ENCODE peak calls at places on chromosomes 11 and 22, in four cellular contexts. C is mammary epithelial cell, Q is OCI-LY7, R is GM23338. X is an unnamed sample. For H3K4me1, the result is how much of the 10 kb centered on the place peaks cover.

GRCh38 chr11:14500181-14500651 is 605 bp upstream of the COPB1 start:
- DNase-seq in C (peak), Q (peak), R (peak), X (peak)

GRCh38 chr11:128179512-128179911 is 407.8 kb downstream of the ETS1 start:
- DNase-seq in C (no peak), Q (no peak), R (no peak), X (no peak)

GRCh38 chr11:73193251-73194033 is 24.6 kb upstream of the P2RY2 start:
- DNase-seq in C (peak), Q (no peak), R (no peak), X (no peak)

GRCh38 chr11:43898574-43898973 is 17.9 kb downstream of the ALKBH3 start:
- DNase-seq in C (no peak), Q (no peak), R (no peak), X (no peak)

GRCh38 chr11:68302256-68303054 is 9.9 kb upstream of the LRP5 start:
- DNase-seq in C (peak), Q (no peak), R (no peak), X (peak)

GRCh38 chr11:14306481-14306880 is 52.5 kb downstream of the RRAS2 start:
- DNase-seq in C (no peak), Q (no peak), R (peak), X (no peak)

GRCh38 chr11:9760180-9760550 is 96.3 kb downstream of the SWAP70 start:
- DNase-seq in C (peak), Q (no peak), R (no peak), X (peak)

GRCh38 chr11:99268895-99269294 is 248.1 kb downstream of the CNTN5 start:
- DNase-seq in C (no peak), Q (no peak), R (no peak), X (no peak)

GRCh38 chr11:47571895-47572294 is 6.5 kb downstream of the PTPMT1 start:
- DNase-seq in C (peak), Q (no peak), R (no peak), X (peak)

GRCh38 chr11:120912504-120912903 is 111.4 kb upstream of the TBCEL start:
- DNase-seq in C (peak), Q (peak), R (peak), X (peak)

GRCh38 chr22:30602049-30602448 is 4.9 kb upstream of the TCN2 start:
- DNase-seq in C (peak), Q (peak), R (peak), X (peak)

GRCh38 chr11:44631831-44632230 is 66.4 kb downstream of the CD82 start:
- DNase-seq in C (no peak), Q (no peak), R (no peak), X (no peak)

GRCh38 chr11:67732045-67732787 is 57.8 kb upstream of the ALDH3B2 start:
- DNase-seq in C (no peak), Q (peak), R (peak), X (no peak)

GRCh38 chr11:45449036-45449601 is 163.0 kb upstream of the SYT13 start:
- DNase-seq in C (no peak), Q (no peak), R (no peak), X (no peak)

GRCh38 chr11:123413636-123414035 is 16.4 kb upstream of the GRAMD1B start:
- DNase-seq in C (no peak), Q (no peak), R (no peak), X (no peak)

GRCh38 chr22:24455751-24456426 is 28.5 kb downstream of the ADORA2A start:
- DNase-seq in C (no peak), Q (no peak), R (no peak), X (no peak)

GRCh38 chr11:4038973-4039372 is 55.6 kb upstream of the RRM1 start:
- DNase-seq in C (peak), Q (no peak), R (no peak), X (no peak)

GRCh38 chr11:77206264-77207018 is 78.4 kb downstream of the MYO7A start:
- DNase-seq in C (no peak), Q (no peak), R (no peak), X (no peak)

GRCh38 chr11:97814325-97814959 is 1206.3 kb upstream of the CNTN5 start:
- DNase-seq in C (no peak), Q (no peak), R (no peak), X (no peak)

GRCh38 chr22:33923660-33924246 is 3.5 kb upstream of the LARGE1 start:
- DNase-seq in C (peak), Q (peak), R (peak), X (peak)

GRCh38 chr11:2530855-2531200 is 86.0 kb downstream of the KCNQ1 start:
- DNase-seq in C (no peak), Q (no peak), R (no peak), X (no peak)

GRCh38 chr11:87421422-87421821 is 383.7 kb downstream of the TMEM135 start:
- DNase-seq in C (peak), Q (peak), R (peak), X (peak)

GRCh38 chr22:37893583-37893983 is 12.5 kb upstream of the MICALL1 start:
- DNase-seq in C (no peak), Q (no peak), R (no peak), X (no peak)

GRCh38 chr22:37892566-37893338 is 13.3 kb upstream of the MICALL1 start:
- DNase-seq in C (no peak), Q (no peak), R (no peak), X (no peak)

GRCh38 chr22:37887610-37888378 is 18.3 kb upstream of the MICALL1 start:
- DNase-seq in C (peak), Q (no peak), R (peak), X (peak)

GRCh38 chr22:37894939-37895670 is 11.0 kb upstream of the MICALL1 start:
- DNase-seq in C (peak), Q (no peak), R (peak), X (no peak)

GRCh38 chr22:37891926-37892325 is 14.2 kb upstream of the MICALL1 start:
- DNase-seq in C (no peak), Q (no peak), R (no peak), X (no peak)
- H3K4me1 ChIP-seq in C (half or more), Q (under half), R (under half), X (under half)

GRCh38 chr11:79506124-79506523 is 65.3 kb upstream of the TENM4 start:
- DNase-seq in C (no peak), Q (no peak), R (no peak), X (no peak)

GRCh38 chr11:79506734-79507344 is 66.0 kb upstream of the TENM4 start:
- DNase-seq in C (no peak), Q (no peak), R (no peak), X (no peak)

GRCh38 chr11:79503028-79503427 is 62.2 kb upstream of the TENM4 start:
- DNase-seq in C (no peak), Q (no peak), R (no peak), X (peak)

GRCh38 chr11:79510948-79511347 is 70.1 kb upstream of the TENM4 start:
- DNase-seq in C (no peak), Q (no peak), R (no peak), X (no peak)

GRCh38 chr11:79507726-79508125 is 66.9 kb upstream of the TENM4 start:
- DNase-seq in C (peak), Q (no peak), R (no peak), X (no peak)
- H2AFZ ChIP-seq in C (peak), Q (no peak), R (peak), X (no peak)

DNA sequence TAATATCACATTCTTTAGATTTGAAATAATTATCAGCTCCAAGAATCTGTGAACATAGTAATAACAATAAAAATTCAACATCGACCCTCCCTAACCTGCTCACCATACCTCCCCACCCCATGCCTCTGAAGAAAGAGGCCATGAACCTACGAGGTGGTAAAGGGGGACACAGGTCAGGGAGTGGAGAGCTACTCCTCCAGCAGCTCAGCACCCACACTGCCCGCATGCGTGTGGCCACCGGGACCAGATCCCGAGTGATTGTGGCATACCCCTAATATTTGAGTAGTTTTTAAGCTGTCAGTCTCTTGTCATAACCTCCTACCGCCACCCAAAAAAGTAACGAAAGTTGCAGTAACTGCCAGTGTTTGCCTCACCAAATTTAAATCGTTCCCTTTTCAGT is 16.8 kb upstream of the ADSL start:
- DNase-seq in C (no peak), Q (no peak), R (no peak), X (no peak)
- H3K4me1 ChIP-seq in C (under half), Q (under half), R (half or more), X (under half)

GRCh38 chr11:61150656-61151544 is 10.3 kb downstream of the VPS37C start:
- DNase-seq in C (no peak), Q (no peak), R (peak), X (no peak)
- H2AFZ ChIP-seq in C (no peak), Q (no peak), R (no peak), X (no peak)

GRCh38 chr11:130299978-130300377 is 14.7 kb downstream of the ZBTB44 start:
- DNase-seq in C (no peak), Q (no peak), R (no peak), X (no peak)
- H3K4me1 ChIP-seq in C (under half), Q (under half), R (under half), X (under half)

GRCh38 chr22:19289475-19290161 is 1.9 kb downstream of the CLTCL1 start:
- DNase-seq in C (peak), Q (no peak), R (no peak), X (peak)
- H2AFZ ChIP-seq in C (no peak), Q (no peak), R (no peak), X (no peak)

GRCh38 chr22:40179535-40179934 is 1.8 kb downstream of the TNRC6B start:
- DNase-seq in C (no peak), Q (no peak), R (no peak), X (no peak)
- H3K4me1 ChIP-seq in C (under half), Q (under half), R (under half), X (under half)

DNA sequence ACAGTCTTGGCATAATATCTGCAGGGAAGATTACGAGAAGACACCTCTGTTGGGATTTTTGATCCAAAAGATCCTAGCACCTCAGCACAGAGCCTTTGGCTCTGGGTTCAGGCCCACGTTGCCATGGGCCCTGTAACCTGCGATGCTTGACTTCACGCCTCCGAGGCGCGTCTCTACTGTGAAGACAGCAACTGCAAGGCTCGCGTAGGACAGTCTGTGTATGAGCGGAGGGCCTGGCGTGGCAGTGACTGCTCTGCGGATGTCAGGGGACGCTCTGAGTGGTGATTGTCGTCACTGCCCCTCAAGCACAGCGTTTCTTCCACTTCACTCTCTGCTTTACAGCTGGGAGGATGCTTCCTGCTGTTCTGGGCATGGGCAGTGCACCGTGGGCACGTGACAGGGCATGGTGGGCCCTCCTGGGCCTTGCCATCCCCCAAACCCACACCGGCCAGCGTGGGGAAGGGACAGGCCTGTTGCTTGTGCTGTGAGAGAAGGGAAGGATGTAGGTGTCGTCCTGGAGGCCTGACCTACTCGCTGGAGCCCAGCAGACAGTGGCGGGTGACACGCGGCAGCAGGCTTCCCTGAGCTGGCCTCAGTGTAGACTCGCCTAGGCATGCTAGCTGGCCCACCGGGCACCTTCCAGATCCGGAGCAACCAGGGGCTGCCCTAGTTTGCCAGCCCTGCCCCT is 26.5 kb downstream of the GLB1L2 start:
- DNase-seq in C (no peak), Q (no peak), R (no peak), X (no peak)
- H2AFZ ChIP-seq in C (no peak), Q (no peak), R (no peak), X (no peak)

X was measured in astrocyte.